ENCODE peak calls at places on chromosomes 5 and 9, in seven cellular contexts. T is mesenchymal stem cell, F is IMR-90, W is H1, J is H9, S is neuronal stem cell, M is trophoblast cell. A is an unnamed sample.

GRCh38 chr9:129326061-129327005 is 148.3 kb upstream of the IER5L start:
- DNase-seq in J (no peak), W (no peak), M (no peak), S (no peak), T (no peak), F (no peak), A (no peak)

GRCh38 chr5:91011029-91011428 is 372.1 kb downstream of the ARRDC3 start:
- DNase-seq in J (no peak), T (no peak), W (no peak), S (no peak), M (no peak), F (no peak), A (no peak)

GRCh38 chr9:137070906-137071275 is 534 bp upstream of the SAPCD2 start:
- DNase-seq in M (no peak), F (no peak), S (no peak), T (peak), J (no peak), W (no peak), A (no peak)

GRCh38 chr5:151345808-151346478 is 1.4 kb downstream of the SLC36A2 start:
- DNase-seq in M (no peak), S (no peak), F (peak), J (no peak), T (no peak), W (no peak), A (no peak)

GRCh38 chr9:16100596-16101091 is 547.8 kb downstream of the CCDC171 start:
- DNase-seq in T (peak), M (no peak), J (peak), F (peak), S (no peak), W (no peak), A (peak)

GRCh38 chr9:97802276-97802675 is 50.8 kb upstream of the FOXE1 start:
- DNase-seq in W (no peak), S (no peak), J (no peak), F (peak), T (peak), M (peak), A (peak)

GRCh38 chr5:159018855-159019254 is 80.9 kb downstream of the EBF1 start:
- DNase-seq in M (no peak), T (peak), S (no peak), F (no peak), W (no peak), J (no peak), A (no peak)

GRCh38 chr5:119131530-119132313 is 60.8 kb downstream of the DMXL1 start:
- DNase-seq in M (no peak), S (no peak), W (no peak), T (no peak), J (no peak), F (peak), A (no peak)

GRCh38 chr5:108101816-108102215 is 280.1 kb downstream of the FBXL17 start:
- DNase-seq in M (no peak), S (no peak), T (no peak), W (no peak), J (no peak), F (no peak), A (no peak)

GRCh38 chr9:110050925-110051355 is 157.0 kb downstream of the C9orf152 start:
- DNase-seq in T (peak), F (peak), W (no peak), J (no peak), S (no peak), M (peak), A (peak)

GRCh38 chr5:14516901-14517300 is 64.7 kb upstream of the OTULINL start:
- DNase-seq in T (no peak), J (no peak), M (no peak), S (no peak), W (no peak), F (no peak), A (no peak)

GRCh38 chr9:128705051-128705965 is 3.0 kb downstream of the PKN3 start:
- DNase-seq in F (no peak), W (no peak), J (peak), M (no peak), S (no peak), T (no peak), A (no peak)

GRCh38 chr5:130290219-130290618 is 386.0 kb downstream of the CHSY3 start:
- DNase-seq in F (no peak), W (no peak), M (no peak), T (no peak), J (no peak), S (no peak), A (no peak)

GRCh38 chr5:153965102-153965645 is 73.5 kb downstream of the FAM114A2 start:
- DNase-seq in J (peak), W (no peak), T (peak), F (peak), M (peak), S (peak), A (peak)

GRCh38 chr9:93345630-93346239 is 105.8 kb upstream of the FAM120A start:
- DNase-seq in F (no peak), W (no peak), S (peak), J (no peak), M (no peak), T (no peak), A (peak)

GRCh38 chr5:16791036-16791705 is 144.9 kb downstream of the MYO10 start:
- DNase-seq in S (peak), T (peak), J (no peak), M (peak), F (peak), W (no peak), A (peak)

GRCh38 chr5:77893225-77893860 is 117.2 kb upstream of the TBCA start:
- DNase-seq in J (no peak), M (no peak), W (no peak), F (peak), T (peak), S (no peak), A (peak)

GRCh38 chr5:139676406-139676805 is 28.3 kb downstream of the CXXC5 start:
- DNase-seq in S (no peak), J (no peak), W (no peak), M (no peak), F (no peak), T (no peak), A (no peak)

GRCh38 chr5:143033535-143034260 is 263.5 kb downstream of the ARHGAP26 start:
- DNase-seq in W (no peak), T (peak), M (peak), S (no peak), J (no peak), F (peak), A (no peak)

GRCh38 chr9:96087669-96088299 is 212.3 kb downstream of the ERCC6L2 start:
- DNase-seq in S (no peak), J (peak), M (no peak), W (peak), T (no peak), F (no peak), A (peak)

GRCh38 chr5:96781031-96781733 is 26.6 kb downstream of the ERAP1 start:
- DNase-seq in S (no peak), W (no peak), M (no peak), J (no peak), F (peak), T (peak), A (no peak)

GRCh38 chr9:116382053-116382452 is 228.5 kb downstream of the PAPPA start:
- DNase-seq in S (no peak), T (no peak), F (no peak), M (no peak), J (no peak), W (no peak), A (peak)

GRCh38 chr9:133122935-133123611 is 2.0 kb upstream of the RALGDS start:
- DNase-seq in W (no peak), S (no peak), J (no peak), T (peak), F (peak), M (no peak), A (peak)

GRCh38 chr9:92010705-92011536 is 60.9 kb upstream of the ROR2 start:
- DNase-seq in J (no peak), S (no peak), T (peak), F (no peak), W (no peak), M (no peak), A (peak)

GRCh38 chr5:1383344-1383743 is 38.4 kb upstream of the CLPTM1L start:
- DNase-seq in T (no peak), F (no peak), M (no peak), S (no peak), J (no peak), W (no peak), A (no peak)

GRCh38 chr5:139908749-139909148 is 113.1 kb downstream of the PSD2 start:
- DNase-seq in F (no peak), S (no peak), W (no peak), J (peak), M (no peak), T (peak), A (no peak)

GRCh38 chr5:137778772-137779564 is 24.8 kb upstream of the HNRNPA0 start:
- DNase-seq in W (no peak), S (peak), F (peak), T (peak), M (no peak), J (no peak), A (peak)

GRCh38 chr5:179134511-179134910 is 74.3 kb downstream of the ZNF354C start:
- DNase-seq in S (no peak), J (no peak), F (no peak), M (no peak), T (no peak), W (no peak), A (no peak)

GRCh38 chr9:125241863-125242739 is 958 bp upstream of the HSPA5 start:
- DNase-seq in J (no peak), F (no peak), W (no peak), S (no peak), T (no peak), M (no peak), A (no peak)

GRCh38 chr5:41537581-41537980 is 27.2 kb upstream of the PLCXD3 start:
- DNase-seq in W (no peak), F (no peak), S (no peak), J (no peak), M (peak), T (no peak), A (no peak)

GRCh38 chr5:41526699-41527098 is 16.3 kb upstream of the PLCXD3 start:
- DNase-seq in T (no peak), M (no peak), S (no peak), J (no peak), F (no peak), W (no peak), A (peak)

GRCh38 chr5:41527201-41527779 is 16.9 kb upstream of the PLCXD3 start:
- DNase-seq in F (peak), S (no peak), M (peak), T (no peak), J (no peak), W (no peak), A (peak)

DNA sequence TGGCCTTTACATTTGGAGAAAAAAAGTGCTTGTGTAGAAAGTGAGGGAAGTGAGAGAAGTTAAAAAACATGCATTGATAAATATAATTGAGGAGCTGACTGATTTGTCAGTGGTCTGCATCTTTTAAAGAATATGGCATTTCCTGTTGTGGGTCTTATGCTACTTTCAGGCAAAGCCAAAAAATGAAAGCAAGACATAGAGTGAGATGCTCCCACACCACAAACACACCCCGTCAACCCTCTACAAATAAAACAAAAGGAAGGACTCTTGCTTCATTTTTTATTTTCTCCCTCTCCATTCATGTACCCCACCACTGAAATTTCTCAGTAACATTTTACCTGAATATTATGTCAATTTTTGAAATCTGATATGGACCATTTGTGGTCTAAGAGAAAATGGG is 22.1 kb upstream of the PLCXD3 start:
- DNase-seq in T (no peak), W (no peak), F (no peak), S (no peak), M (no peak), J (no peak), A (no peak)
- H4K8ac ChIP-seq in T (no peak), W (no peak), F (no peak), S (no peak), M (no peak), J (no peak), A (no peak)

GRCh38 chr9:2824564-2824963 is 19.3 kb downstream of the PUM3 start:
- DNase-seq in S (no peak), J (peak), W (no peak), T (no peak), M (no peak), F (no peak), A (peak)
- H4K8ac ChIP-seq in S (no peak), J (no peak), W (no peak), T (peak), M (no peak), F (no peak), A (no peak)

DNA sequence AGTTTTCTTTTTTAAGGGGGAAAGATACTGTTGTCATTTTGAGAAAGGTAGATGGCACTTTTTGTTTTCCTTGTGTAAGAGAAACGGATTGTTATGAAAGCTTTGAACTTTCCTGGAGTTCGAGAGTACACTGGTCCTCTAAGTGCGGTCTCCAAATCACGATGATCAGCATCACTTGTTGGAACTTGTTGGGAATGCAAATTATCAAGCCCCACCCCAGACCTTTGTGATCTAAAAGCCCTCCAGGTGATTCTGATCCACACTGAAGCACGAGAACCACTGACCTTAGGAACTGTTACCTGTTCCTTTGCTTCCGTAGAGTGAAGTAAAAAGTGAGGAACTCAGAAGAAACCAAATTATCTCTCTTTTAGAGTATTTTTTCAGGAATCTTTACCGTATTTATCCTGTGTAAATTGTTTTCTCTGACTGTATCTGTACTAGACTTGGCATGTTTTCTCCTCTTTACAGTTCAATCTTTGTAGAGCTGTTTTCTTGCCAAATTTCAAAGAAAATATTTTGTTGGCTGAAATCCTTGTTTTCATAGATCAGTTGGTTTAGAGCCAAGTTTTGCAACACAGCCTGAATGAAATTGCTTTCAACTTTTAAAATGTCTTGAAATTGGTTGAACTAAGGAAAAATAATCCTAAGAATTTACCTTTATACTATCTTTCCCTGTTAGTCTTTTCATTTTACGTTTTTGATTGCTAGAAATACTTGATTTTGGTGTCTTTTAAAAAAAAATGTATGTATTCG is 4.0 kb downstream of the MAT2B start:
- DNase-seq in T (peak), S (no peak), J (no peak), F (peak), W (no peak), M (peak), A (peak)
- H4K8ac ChIP-seq in T (no peak), S (no peak), J (no peak), F (peak), W (no peak), M (no peak), A (no peak)

DNA sequence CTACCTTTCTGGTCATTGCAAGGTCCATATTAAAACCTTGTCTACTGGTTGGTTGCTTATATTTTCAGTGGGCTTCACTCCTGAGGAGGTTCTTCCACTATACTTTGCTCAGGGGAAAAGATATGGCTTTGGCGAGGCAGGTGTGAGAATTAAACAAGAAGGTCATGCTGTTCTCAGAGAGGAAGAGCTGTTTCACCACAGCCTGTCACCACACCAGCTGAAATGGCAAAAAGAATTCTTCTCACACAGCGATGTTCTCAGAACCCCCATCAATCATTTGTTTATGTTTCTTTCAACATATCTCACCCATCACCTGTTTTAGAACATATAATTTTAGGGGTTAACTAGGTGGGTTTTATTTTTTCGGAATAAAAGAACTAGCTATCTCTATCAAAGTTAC is 38.6 kb downstream of the CAPSL start:
- DNase-seq in W (no peak), M (no peak), J (no peak), F (no peak), S (no peak), T (no peak), A (no peak)
- H4K8ac ChIP-seq in W (no peak), M (no peak), J (no peak), F (no peak), S (no peak), T (no peak), A (no peak)

GRCh38 chr5:76723266-76723665 is 7.3 kb downstream of the F2R start:
- DNase-seq in J (no peak), F (no peak), S (no peak), T (no peak), M (no peak), W (no peak), A (no peak)
- H4K8ac ChIP-seq in J (no peak), F (no peak), S (no peak), T (no peak), M (no peak), W (no peak), A (no peak)